ENCODE peak calls at places on chromosomes 5 and 9, in ten cellular contexts. C, T, Q, I, A, X, D, R, Y and V are unnamed samples.

GRCh38 chr9:127946728-127947127 is 9.1 kb upstream of the DPM2 start:
- DNase-seq in C (no peak), T (no peak), Q (no peak), I (no peak), A (no peak), X (peak; percentile 28), D (no peak), R (no peak), Y (no peak), V (no peak)

GRCh38 chr9:109320338-109320733 is 523 bp downstream of the EPB41L4B start:
- DNase-seq in C (no peak), T (no peak), Q (peak; percentile 46), I (no peak), A (no peak), X (no peak), D (no peak), R (peak; percentile 84), Y (peak; percentile 42), V (no peak)

GRCh38 chr5:176573564-176574296 is 24.6 kb downstream of the CDHR2 start:
- DNase-seq in C (peak; percentile 29), T (peak; percentile 45), Q (peak; percentile 84), I (peak; percentile 73), A (peak; percentile 54), X (peak; percentile 38), D (no peak), R (peak; percentile 94), Y (peak; percentile 73), V (peak; percentile 66)

GRCh38 chr5:81924467-81924866 is 47.4 kb upstream of the ATG10 start:
- DNase-seq in C (no peak), T (no peak), Q (no peak), I (no peak), A (no peak), X (no peak), D (no peak), R (no peak), Y (no peak), V (no peak)

GRCh38 chr5:93586948-93587918 is 4.2 kb downstream of the NR2F1 start:
- DNase-seq in C (no peak), T (no peak), Q (peak; percentile 49), I (peak; percentile 66), A (no peak), X (no peak), D (no peak), R (peak; percentile 42), Y (no peak), V (no peak)

GRCh38 chr5:62593331-62593730 is 14.7 kb downstream of the LRRC70 start:
- DNase-seq in C (no peak), T (peak; percentile 44), Q (no peak), I (no peak), A (no peak), X (no peak), D (no peak), R (no peak), Y (no peak), V (no peak)

GRCh38 chr5:133952729-133953567 is 15.5 kb downstream of the C5orf15 start:
- DNase-seq in C (no peak), T (peak; percentile 74), Q (no peak), I (peak; percentile 87), A (no peak), X (no peak), D (no peak), R (no peak), Y (peak; percentile 21), V (no peak)

GRCh38 chr5:14029185-14029584 is 84.7 kb upstream of the DNAH5 start:
- DNase-seq in C (no peak), T (no peak), Q (no peak), I (no peak), A (no peak), X (no peak), D (no peak), R (no peak), Y (no peak), V (no peak)

GRCh38 chr5:40106847-40107246 is 572.9 kb upstream of the PTGER4 start:
- DNase-seq in C (no peak), T (no peak), Q (no peak), I (no peak), A (no peak), X (no peak), D (no peak), R (no peak), Y (peak; percentile 27), V (no peak)

GRCh38 chr9:87435189-87435880 is 62.3 kb upstream of the DAPK1 start:
- DNase-seq in C (no peak), T (no peak), Q (peak; percentile 52), I (no peak), A (no peak), X (no peak), D (no peak), R (no peak), Y (no peak), V (no peak)

GRCh38 chr9:108877524-108877923 is 15.5 kb downstream of the ACTL7A start:
- DNase-seq in C (no peak), T (no peak), Q (no peak), I (no peak), A (no peak), X (no peak), D (no peak), R (no peak), Y (no peak), V (no peak)

GRCh38 chr9:123355761-123356520 is at the start of gene CRB2:
- DNase-seq in C (no peak), T (no peak), Q (peak; percentile 92), I (no peak), A (no peak), X (peak; percentile 54), D (no peak), R (peak; percentile 42), Y (no peak), V (no peak)

GRCh38 chr5:55446690-55447351 is 87.9 kb downstream of the PLPP1 start:
- DNase-seq in C (no peak), T (no peak), Q (no peak), I (no peak), A (no peak), X (no peak), D (no peak), R (no peak), Y (no peak), V (no peak)

GRCh38 chr5:35773936-35774335 is 82.8 kb upstream of the IL7R start:
- DNase-seq in C (no peak), T (no peak), Q (no peak), I (no peak), A (no peak), X (no peak), D (no peak), R (no peak), Y (no peak), V (no peak)

GRCh38 chr9:100308965-100309564 is 43.7 kb downstream of the TEX10 start:
- DNase-seq in C (no peak), T (no peak), Q (no peak), I (no peak), A (no peak), X (no peak), D (no peak), R (no peak), Y (no peak), V (no peak)

GRCh38 chr9:137757613-137758029 is 120.0 kb upstream of the CACNA1B start:
- DNase-seq in C (no peak), T (no peak), Q (no peak), I (no peak), A (no peak), X (no peak), D (no peak), R (no peak), Y (peak; percentile 47), V (no peak)

GRCh38 chr5:169350016-169350415 is 49.1 kb upstream of the SLIT3 start:
- DNase-seq in C (no peak), T (peak; percentile 67), Q (no peak), I (no peak), A (no peak), X (no peak), D (no peak), R (no peak), Y (no peak), V (no peak)

GRCh38 chr5:143002459-143003327 is 232.5 kb downstream of the ARHGAP26 start:
- DNase-seq in C (no peak), T (peak; percentile 97), Q (peak; percentile 68), I (no peak), A (peak; percentile 89), X (no peak), D (no peak), R (no peak), Y (peak; percentile 54), V (no peak)
- TF ChIP-seq POLR2AphosphoS5 in C (no peak), T (peak; percentile 55), Q (no peak), I (peak; percentile 73), A (peak; percentile 98), X (no peak), D (peak; percentile 91), R (no peak), Y (no peak), V (no peak)

GRCh38 chr9:4550777-4551476 is 60.7 kb downstream of the SLC1A1 start:
- DNase-seq in C (no peak), T (peak; percentile 40), Q (no peak), I (no peak), A (no peak), X (no peak), D (no peak), R (no peak), Y (no peak), V (no peak)
- TF ChIP-seq CTCF in C (no peak), T (no peak), Q (no peak), I (no peak), A (no peak), X (no peak), D (no peak), R (no peak), Y (no peak), V (no peak)

GRCh38 chr5:181236954-181237641 is 6.6 kb downstream of the RACK1 start:
- DNase-seq in C (no peak), T (no peak), Q (no peak), I (no peak), A (no peak), X (no peak), D (no peak), R (no peak), Y (no peak), V (no peak)
- TF ChIP-seq POLR2AphosphoS5 in C (no peak), T (no peak), Q (no peak), I (no peak), A (no peak), X (no peak), D (no peak), R (no peak), Y (no peak), V (no peak)

DNA sequence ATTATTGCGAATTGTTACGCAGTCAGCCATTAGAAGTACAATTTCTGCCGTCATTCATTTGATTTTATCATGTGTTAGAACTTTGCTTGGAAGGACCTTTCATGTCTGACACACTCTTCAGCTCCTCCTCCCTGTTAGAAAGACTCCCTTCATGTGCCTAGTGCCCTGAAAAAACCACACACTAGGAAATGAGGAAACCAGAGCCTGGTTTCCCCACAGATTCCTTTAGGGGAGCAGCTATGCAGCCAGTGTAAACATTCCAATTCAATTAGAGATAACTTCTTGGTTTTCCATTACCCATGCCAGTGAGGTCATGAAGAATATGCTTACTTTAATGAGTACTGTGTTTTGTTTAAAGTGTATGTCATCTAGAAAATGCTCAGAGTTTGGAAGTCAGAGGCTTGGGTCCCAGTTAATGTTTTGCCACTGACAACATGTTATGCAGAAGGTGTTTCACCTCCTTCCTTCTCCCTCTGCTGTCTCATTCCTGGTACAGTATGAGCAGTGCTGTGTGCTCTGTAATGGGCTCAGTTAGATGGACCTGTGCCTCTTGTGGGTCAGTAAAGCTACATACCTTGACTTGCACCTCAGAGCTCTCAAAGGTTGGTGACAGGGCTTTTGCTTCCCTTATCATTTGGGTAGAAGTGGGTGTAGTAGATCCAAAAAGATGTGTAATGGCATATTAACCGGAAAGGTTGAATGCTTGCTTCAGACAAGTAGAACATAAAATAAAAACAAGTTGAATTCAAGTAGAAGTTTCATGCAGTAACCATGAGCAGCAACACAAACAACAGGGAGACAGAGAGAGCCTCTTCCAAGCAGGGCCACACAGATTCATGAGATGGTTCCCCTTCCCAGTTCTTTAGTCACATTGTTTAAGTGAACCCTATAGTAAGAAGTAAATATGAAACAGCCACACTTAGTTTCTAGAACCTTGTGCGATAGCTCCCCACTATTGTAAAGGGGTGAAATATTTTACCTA is 52.6 kb upstream of the TNFAIP8 start:
- DNase-seq in C (no peak), T (peak; percentile 93), Q (no peak), I (no peak), A (no peak), X (peak; percentile 97), D (no peak), R (no peak), Y (no peak), V (no peak)
- TF ChIP-seq CTCF in C (no peak), T (no peak), Q (no peak), I (no peak), A (no peak), X (peak; percentile 35), D (no peak), R (peak; percentile 20), Y (no peak), V (no peak)